ENCODE peak calls at places on chromosomes 5 and 9, in nine cellular contexts. One of them, this sample, is unnamed. For H3K4me1, the result is how much of the 10 kb centered on the place peaks cover.

GRCh38 chr9:83981126-83981871 is 694 bp downstream of the RMI1 start:
- DNase-seq in CD8-positive, alpha-beta memory T cell: no peak
- DNase-seq in fibroblast of lung: peak
- DNase-seq in Peyer's patch: peak
- DNase-seq in naive thymus-derived CD4-positive, alpha-beta T cell: no peak
- DNase-seq in HCT116: no peak
- DNase-seq in IMR-90: peak
- DNase-seq in ovary: no peak
- DNase-seq in endodermal cell: peak
- DNase-seq in this sample: no peak

GRCh38 chr5:127757576-127757975 is 54.4 kb downstream of the CCDC192 start:
- DNase-seq in HCT116: peak
- DNase-seq in IMR-90: peak
- DNase-seq in fibroblast of lung: peak
- DNase-seq in naive thymus-derived CD4-positive, alpha-beta T cell: no peak
- DNase-seq in endodermal cell: peak
- DNase-seq in ovary: no peak
- DNase-seq in Peyer's patch: peak
- DNase-seq in CD8-positive, alpha-beta memory T cell: no peak
- DNase-seq in this sample: no peak

GRCh38 chr5:81849769-81850367 is 99.0 kb upstream of the SSBP2 start:
- DNase-seq in naive thymus-derived CD4-positive, alpha-beta T cell: no peak
- DNase-seq in Peyer's patch: no peak
- DNase-seq in ovary: no peak
- DNase-seq in endodermal cell: no peak
- DNase-seq in HCT116: no peak
- DNase-seq in CD8-positive, alpha-beta memory T cell: no peak
- DNase-seq in fibroblast of lung: no peak
- DNase-seq in IMR-90: no peak
- DNase-seq in this sample: no peak

GRCh38 chr9:134358026-134358967 is 32.0 kb downstream of the RXRA start:
- DNase-seq in ovary: peak
- DNase-seq in endodermal cell: no peak
- DNase-seq in Peyer's patch: no peak
- DNase-seq in CD8-positive, alpha-beta memory T cell: no peak
- DNase-seq in IMR-90: peak
- DNase-seq in HCT116: no peak
- DNase-seq in naive thymus-derived CD4-positive, alpha-beta T cell: no peak
- DNase-seq in fibroblast of lung: peak
- DNase-seq in this sample: peak

GRCh38 chr9:126232461-126232860 is 94.2 kb upstream of the MVB12B start:
- DNase-seq in naive thymus-derived CD4-positive, alpha-beta T cell: no peak
- DNase-seq in HCT116: no peak
- DNase-seq in CD8-positive, alpha-beta memory T cell: no peak
- DNase-seq in fibroblast of lung: no peak
- DNase-seq in IMR-90: no peak
- DNase-seq in Peyer's patch: no peak
- DNase-seq in ovary: no peak
- DNase-seq in endodermal cell: no peak
- DNase-seq in this sample: no peak

GRCh38 chr9:4316409-4316808 is 16.5 kb upstream of the GLIS3 start:
- DNase-seq in ovary: no peak
- DNase-seq in CD8-positive, alpha-beta memory T cell: no peak
- DNase-seq in Peyer's patch: no peak
- DNase-seq in endodermal cell: no peak
- DNase-seq in HCT116: no peak
- DNase-seq in naive thymus-derived CD4-positive, alpha-beta T cell: no peak
- DNase-seq in IMR-90: no peak
- DNase-seq in fibroblast of lung: no peak
- DNase-seq in this sample: no peak

GRCh38 chr9:114112778-114113585 is 13.9 kb upstream of the KIF12 start:
- DNase-seq in endodermal cell: peak
- DNase-seq in CD8-positive, alpha-beta memory T cell: no peak
- DNase-seq in HCT116: no peak
- DNase-seq in Peyer's patch: peak
- DNase-seq in ovary: peak
- DNase-seq in naive thymus-derived CD4-positive, alpha-beta T cell: no peak
- DNase-seq in IMR-90: peak
- DNase-seq in fibroblast of lung: peak
- DNase-seq in this sample: peak

GRCh38 chr9:123825337-123825736 is 104.6 kb downstream of the DENND1A start:
- DNase-seq in HCT116: no peak
- DNase-seq in Peyer's patch: no peak
- DNase-seq in ovary: no peak
- DNase-seq in fibroblast of lung: peak
- DNase-seq in endodermal cell: no peak
- DNase-seq in IMR-90: peak
- DNase-seq in naive thymus-derived CD4-positive, alpha-beta T cell: no peak
- DNase-seq in CD8-positive, alpha-beta memory T cell: no peak
- DNase-seq in this sample: no peak

GRCh38 chr9:88339322-88339721 is 48.9 kb upstream of the SPIN1 start:
- DNase-seq in IMR-90: no peak
- DNase-seq in HCT116: no peak
- DNase-seq in naive thymus-derived CD4-positive, alpha-beta T cell: no peak
- DNase-seq in Peyer's patch: no peak
- DNase-seq in CD8-positive, alpha-beta memory T cell: no peak
- DNase-seq in endodermal cell: no peak
- DNase-seq in ovary: no peak
- DNase-seq in fibroblast of lung: no peak
- DNase-seq in this sample: no peak

GRCh38 chr5:41459557-41459956 is 50.8 kb downstream of the PLCXD3 start:
- DNase-seq in CD8-positive, alpha-beta memory T cell: no peak
- DNase-seq in Peyer's patch: no peak
- DNase-seq in ovary: no peak
- DNase-seq in HCT116: no peak
- DNase-seq in fibroblast of lung: no peak
- DNase-seq in endodermal cell: no peak
- DNase-seq in IMR-90: no peak
- DNase-seq in naive thymus-derived CD4-positive, alpha-beta T cell: no peak
- DNase-seq in this sample: no peak
- H3K4me3 ChIP-seq in CD8-positive, alpha-beta memory T cell: no peak
- H3K4me3 ChIP-seq in Peyer's patch: no peak
- H3K4me3 ChIP-seq in ovary: no peak
- H3K4me3 ChIP-seq in HCT116: no peak
- H3K4me3 ChIP-seq in fibroblast of lung: no peak
- H3K4me3 ChIP-seq in endodermal cell: no peak
- H3K4me3 ChIP-seq in IMR-90: no peak
- H3K4me3 ChIP-seq in naive thymus-derived CD4-positive, alpha-beta T cell: no peak
- H3K4me3 ChIP-seq in this sample: no peak

GRCh38 chr9:353077-353476 is 138.4 kb downstream of the DOCK8 start:
- DNase-seq in endodermal cell: no peak
- DNase-seq in IMR-90: no peak
- DNase-seq in HCT116: no peak
- DNase-seq in fibroblast of lung: no peak
- DNase-seq in ovary: no peak
- DNase-seq in naive thymus-derived CD4-positive, alpha-beta T cell: no peak
- DNase-seq in Peyer's patch: no peak
- DNase-seq in CD8-positive, alpha-beta memory T cell: no peak
- DNase-seq in this sample: no peak

GRCh38 chr9:354453-354852 is 139.8 kb downstream of the DOCK8 start:
- DNase-seq in endodermal cell: peak
- DNase-seq in HCT116: no peak
- DNase-seq in naive thymus-derived CD4-positive, alpha-beta T cell: no peak
- DNase-seq in CD8-positive, alpha-beta memory T cell: no peak
- DNase-seq in IMR-90: no peak
- DNase-seq in ovary: no peak
- DNase-seq in fibroblast of lung: no peak
- DNase-seq in Peyer's patch: no peak
- DNase-seq in this sample: no peak

GRCh38 chr9:351916-352315 is 137.3 kb downstream of the DOCK8 start:
- DNase-seq in Peyer's patch: no peak
- DNase-seq in endodermal cell: no peak
- DNase-seq in fibroblast of lung: no peak
- DNase-seq in CD8-positive, alpha-beta memory T cell: no peak
- DNase-seq in IMR-90: no peak
- DNase-seq in HCT116: no peak
- DNase-seq in ovary: no peak
- DNase-seq in naive thymus-derived CD4-positive, alpha-beta T cell: no peak
- DNase-seq in this sample: no peak

GRCh38 chr9:362936-363335 is 148.3 kb downstream of the DOCK8 start:
- DNase-seq in ovary: no peak
- DNase-seq in HCT116: no peak
- DNase-seq in fibroblast of lung: no peak
- DNase-seq in endodermal cell: no peak
- DNase-seq in Peyer's patch: no peak
- DNase-seq in CD8-positive, alpha-beta memory T cell: no peak
- DNase-seq in naive thymus-derived CD4-positive, alpha-beta T cell: no peak
- DNase-seq in IMR-90: no peak
- DNase-seq in this sample: no peak

DNA sequence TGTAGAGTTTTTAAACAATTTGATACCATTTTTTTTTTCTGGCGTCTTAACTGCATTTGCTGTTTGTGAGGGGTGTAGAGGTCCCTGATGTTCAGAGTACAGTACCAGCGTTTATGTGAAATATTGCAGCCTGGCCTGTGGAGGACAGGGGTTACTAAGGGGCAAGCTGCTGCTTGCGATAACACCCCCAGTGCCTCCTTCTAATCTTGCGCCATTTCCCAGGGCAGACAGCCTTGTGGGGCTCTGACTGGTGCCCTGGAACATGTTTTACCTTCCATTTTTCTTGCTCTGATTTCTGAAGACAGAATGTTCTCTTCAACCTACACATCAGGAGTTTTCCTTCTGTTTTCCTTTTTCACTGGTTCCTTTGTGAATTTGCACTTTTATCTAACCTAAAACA is 142.9 kb downstream of the DOCK8 start:
- DNase-seq in HCT116: no peak
- DNase-seq in endodermal cell: no peak
- DNase-seq in Peyer's patch: no peak
- DNase-seq in naive thymus-derived CD4-positive, alpha-beta T cell: no peak
- DNase-seq in CD8-positive, alpha-beta memory T cell: no peak
- DNase-seq in ovary: no peak
- DNase-seq in fibroblast of lung: no peak
- DNase-seq in IMR-90: no peak
- DNase-seq in this sample: no peak
- H3K27ac ChIP-seq in HCT116: no peak
- H3K27ac ChIP-seq in endodermal cell: no peak
- H3K27ac ChIP-seq in Peyer's patch: no peak
- H3K27ac ChIP-seq in naive thymus-derived CD4-positive, alpha-beta T cell: no peak
- H3K27ac ChIP-seq in CD8-positive, alpha-beta memory T cell: no peak
- H3K27ac ChIP-seq in ovary: no peak
- H3K27ac ChIP-seq in fibroblast of lung: no peak
- H3K27ac ChIP-seq in IMR-90: no peak
- H3K27ac ChIP-seq in this sample: no peak

DNA sequence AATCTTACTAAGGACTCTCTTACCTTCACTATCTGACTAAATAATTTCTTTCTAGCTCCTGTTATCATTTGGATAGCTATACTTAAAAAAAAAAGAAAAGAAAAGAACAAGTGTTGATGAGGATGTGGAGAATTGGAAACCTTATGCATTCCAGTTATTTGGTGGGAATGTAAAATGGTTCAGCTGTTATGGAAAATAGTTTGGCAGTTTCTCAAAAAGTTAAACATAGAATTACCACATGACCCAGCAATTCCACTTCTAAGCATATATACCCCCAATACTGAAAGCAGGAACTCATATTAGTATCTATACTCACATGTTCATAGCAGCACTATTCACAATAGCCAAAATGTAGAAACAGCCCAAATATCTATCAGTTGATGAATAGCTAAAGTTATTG is 61.1 kb downstream of the GNA14 start:
- DNase-seq in naive thymus-derived CD4-positive, alpha-beta T cell: no peak
- DNase-seq in HCT116: no peak
- DNase-seq in Peyer's patch: no peak
- DNase-seq in IMR-90: no peak
- DNase-seq in ovary: no peak
- DNase-seq in fibroblast of lung: peak
- DNase-seq in CD8-positive, alpha-beta memory T cell: no peak
- DNase-seq in endodermal cell: no peak
- DNase-seq in this sample: no peak
- H3K4me1 ChIP-seq in naive thymus-derived CD4-positive, alpha-beta T cell: under half
- H3K4me1 ChIP-seq in HCT116: under half
- H3K4me1 ChIP-seq in Peyer's patch: under half
- H3K4me1 ChIP-seq in IMR-90: under half
- H3K4me1 ChIP-seq in ovary: under half
- H3K4me1 ChIP-seq in fibroblast of lung: under half
- H3K4me1 ChIP-seq in CD8-positive, alpha-beta memory T cell: under half
- H3K4me1 ChIP-seq in endodermal cell: under half
- H3K4me1 ChIP-seq in this sample: under half

GRCh38 chr5:96425436-96425835 is 7.6 kb downstream of the PCSK1 start:
- DNase-seq in fibroblast of lung: no peak
- DNase-seq in IMR-90: no peak
- DNase-seq in Peyer's patch: no peak
- DNase-seq in CD8-positive, alpha-beta memory T cell: no peak
- DNase-seq in HCT116: no peak
- DNase-seq in naive thymus-derived CD4-positive, alpha-beta T cell: no peak
- DNase-seq in ovary: no peak
- DNase-seq in endodermal cell: no peak
- DNase-seq in this sample: no peak

GRCh38 chr5:96432245-96433065 is 593 bp downstream of the PCSK1 start:
- DNase-seq in CD8-positive, alpha-beta memory T cell: no peak
- DNase-seq in ovary: no peak
- DNase-seq in endodermal cell: peak
- DNase-seq in IMR-90: no peak
- DNase-seq in fibroblast of lung: peak
- DNase-seq in HCT116: no peak
- DNase-seq in Peyer's patch: no peak
- DNase-seq in naive thymus-derived CD4-positive, alpha-beta T cell: no peak
- DNase-seq in this sample: no peak

GRCh38 chr5:96431376-96432244 is 1.4 kb downstream of the PCSK1 start:
- DNase-seq in HCT116: no peak
- DNase-seq in IMR-90: peak
- DNase-seq in ovary: no peak
- DNase-seq in fibroblast of lung: peak
- DNase-seq in endodermal cell: peak
- DNase-seq in CD8-positive, alpha-beta memory T cell: no peak
- DNase-seq in naive thymus-derived CD4-positive, alpha-beta T cell: no peak
- DNase-seq in Peyer's patch: no peak
- DNase-seq in this sample: peak

GRCh38 chr5:96427823-96428222 is 5.2 kb downstream of the PCSK1 start:
- DNase-seq in HCT116: no peak
- DNase-seq in ovary: no peak
- DNase-seq in fibroblast of lung: peak
- DNase-seq in endodermal cell: peak
- DNase-seq in IMR-90: peak
- DNase-seq in CD8-positive, alpha-beta memory T cell: no peak
- DNase-seq in naive thymus-derived CD4-positive, alpha-beta T cell: no peak
- DNase-seq in Peyer's patch: no peak
- DNase-seq in this sample: no peak

DNA sequence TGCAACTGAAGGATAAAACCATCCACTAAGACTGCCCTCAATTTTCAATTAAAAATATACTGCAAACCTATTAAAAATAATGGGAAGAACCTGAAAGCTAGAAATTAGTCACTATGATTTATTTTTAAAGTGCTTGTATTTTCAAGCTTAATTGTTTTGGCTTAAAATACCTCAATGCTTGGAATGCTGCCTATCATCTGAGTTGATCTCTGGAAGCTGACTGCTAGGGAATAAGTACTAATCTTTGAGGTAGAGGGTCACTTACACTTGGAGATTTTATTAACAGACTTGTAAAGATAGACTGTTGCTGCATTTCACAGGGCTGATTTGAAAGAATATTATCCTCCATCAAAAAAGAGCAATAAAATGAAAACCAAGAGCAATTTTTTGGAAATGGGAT is 6.2 kb downstream of the PCSK1 start:
- DNase-seq in naive thymus-derived CD4-positive, alpha-beta T cell: no peak
- DNase-seq in CD8-positive, alpha-beta memory T cell: no peak
- DNase-seq in Peyer's patch: no peak
- DNase-seq in IMR-90: no peak
- DNase-seq in HCT116: no peak
- DNase-seq in endodermal cell: no peak
- DNase-seq in ovary: no peak
- DNase-seq in fibroblast of lung: peak
- DNase-seq in this sample: no peak
- H3K4me3 ChIP-seq in naive thymus-derived CD4-positive, alpha-beta T cell: no peak
- H3K4me3 ChIP-seq in CD8-positive, alpha-beta memory T cell: no peak
- H3K4me3 ChIP-seq in Peyer's patch: no peak
- H3K4me3 ChIP-seq in IMR-90: no peak
- H3K4me3 ChIP-seq in HCT116: no peak
- H3K4me3 ChIP-seq in endodermal cell: no peak
- H3K4me3 ChIP-seq in ovary: no peak
- H3K4me3 ChIP-seq in fibroblast of lung: no peak
- H3K4me3 ChIP-seq in this sample: no peak